ENCODE peak calls at places on chromosome 3, in six cellular contexts. S, R, N, P, F and Y are unnamed samples. For H3K4me1, the result is how much of the 10 kb centered on the place peaks cover.

GRCh38 chr3:112746675-112747276 is 99.9 kb downstream of the CD200R1L start:
- DNase-seq in S (no peak), R (no peak), N (no peak), P (peak), F (no peak), Y (no peak)

GRCh38 chr3:177571271-177571972 is 374.1 kb upstream of the TBL1XR1 start:
- DNase-seq in S (no peak), R (no peak), N (no peak), P (no peak), F (no peak), Y (no peak)

GRCh38 chr3:142844339-142844977 is 44.4 kb downstream of the PCOLCE2 start:
- DNase-seq in S (no peak), R (no peak), N (no peak), P (peak), F (no peak), Y (peak)

GRCh38 chr3:87161486-87161885 is 65.6 kb upstream of the CHMP2B start:
- DNase-seq in S (no peak), R (peak), N (no peak), P (no peak), F (no peak), Y (no peak)

GRCh38 chr3:9548991-9549390 is 4.6 kb downstream of the LHFPL4 start:
- DNase-seq in S (no peak), R (no peak), N (no peak), P (no peak), F (no peak), Y (no peak)

GRCh38 chr3:43691120-43692002 is 623 bp downstream of the ABHD5 start:
- DNase-seq in S (peak), R (peak), N (peak), P (peak), F (peak), Y (peak)

GRCh38 chr3:189853906-189854305 is 222.7 kb downstream of the TP63 start:
- DNase-seq in S (no peak), R (no peak), N (no peak), P (no peak), F (no peak), Y (no peak)

GRCh38 chr3:42670670-42671069 is 14.7 kb upstream of the KLHL40 start:
- DNase-seq in S (no peak), R (no peak), N (no peak), P (no peak), F (no peak), Y (no peak)

GRCh38 chr3:115321396-115321795 is 174.3 kb upstream of the ZBTB20 start:
- DNase-seq in S (no peak), R (no peak), N (no peak), P (peak), F (no peak), Y (no peak)

GRCh38 chr3:126847061-126847460 is 135.9 kb upstream of the PLXNA1 start:
- DNase-seq in S (no peak), R (no peak), N (no peak), P (no peak), F (no peak), Y (no peak)

GRCh38 chr3:62795978-62796635 is 79.1 kb downstream of the CADPS start:
- DNase-seq in S (no peak), R (no peak), N (no peak), P (no peak), F (no peak), Y (no peak)

GRCh38 chr3:138935864-138936762 is 10.8 kb downstream of the FOXL2 start:
- DNase-seq in S (peak), R (peak), N (peak), P (peak), F (peak), Y (peak)

GRCh38 chr3:99875925-99876781 is 58.5 kb downstream of the CMSS1 start:
- DNase-seq in S (peak), R (peak), N (peak), P (peak), F (peak), Y (peak)

GRCh38 chr3:88573472-88573871 is 423.7 kb downstream of the C3orf38 start:
- DNase-seq in S (no peak), R (no peak), N (no peak), P (peak), F (no peak), Y (no peak)

GRCh38 chr3:140850210-140850955 is 91.3 kb upstream of the SLC25A36 start:
- DNase-seq in S (no peak), R (no peak), N (no peak), P (peak), F (no peak), Y (no peak)

GRCh38 chr3:120284702-120285507 is at the start of gene GPR156:
- DNase-seq in S (peak), R (no peak), N (no peak), P (no peak), F (no peak), Y (no peak)

GRCh38 chr3:133885241-133885711 is 10.4 kb downstream of the RAB6B start:
- DNase-seq in S (no peak), R (no peak), N (no peak), P (no peak), F (no peak), Y (no peak)

GRCh38 chr3:116302087-116302747 is 143.1 kb downstream of the LSAMP start:
- DNase-seq in S (no peak), R (no peak), N (no peak), P (no peak), F (no peak), Y (no peak)

GRCh38 chr3:181704421-181705066 is 7.2 kb upstream of the SOX2 start:
- DNase-seq in S (no peak), R (no peak), N (no peak), P (no peak), F (no peak), Y (no peak)
- H3K4me1 ChIP-seq in S (under half), R (under half), N (under half), P (under half), F (under half), Y (under half)

GRCh38 chr3:188262488-188262887 is 108.5 kb downstream of the LPP start:
- DNase-seq in S (no peak), R (no peak), N (no peak), P (no peak), F (no peak), Y (no peak)
- H3K4me3 ChIP-seq in S (no peak), R (no peak), N (no peak), P (no peak), F (no peak), Y (no peak)

GRCh38 chr3:14413381-14414071 is 11.1 kb downstream of the SLC6A6 start:
- DNase-seq in S (peak), R (no peak), N (no peak), P (no peak), F (no peak), Y (no peak)
- H3K4me1 ChIP-seq in S (under half), R (under half), N (under half), P (under half), F (under half), Y (under half)

DNA sequence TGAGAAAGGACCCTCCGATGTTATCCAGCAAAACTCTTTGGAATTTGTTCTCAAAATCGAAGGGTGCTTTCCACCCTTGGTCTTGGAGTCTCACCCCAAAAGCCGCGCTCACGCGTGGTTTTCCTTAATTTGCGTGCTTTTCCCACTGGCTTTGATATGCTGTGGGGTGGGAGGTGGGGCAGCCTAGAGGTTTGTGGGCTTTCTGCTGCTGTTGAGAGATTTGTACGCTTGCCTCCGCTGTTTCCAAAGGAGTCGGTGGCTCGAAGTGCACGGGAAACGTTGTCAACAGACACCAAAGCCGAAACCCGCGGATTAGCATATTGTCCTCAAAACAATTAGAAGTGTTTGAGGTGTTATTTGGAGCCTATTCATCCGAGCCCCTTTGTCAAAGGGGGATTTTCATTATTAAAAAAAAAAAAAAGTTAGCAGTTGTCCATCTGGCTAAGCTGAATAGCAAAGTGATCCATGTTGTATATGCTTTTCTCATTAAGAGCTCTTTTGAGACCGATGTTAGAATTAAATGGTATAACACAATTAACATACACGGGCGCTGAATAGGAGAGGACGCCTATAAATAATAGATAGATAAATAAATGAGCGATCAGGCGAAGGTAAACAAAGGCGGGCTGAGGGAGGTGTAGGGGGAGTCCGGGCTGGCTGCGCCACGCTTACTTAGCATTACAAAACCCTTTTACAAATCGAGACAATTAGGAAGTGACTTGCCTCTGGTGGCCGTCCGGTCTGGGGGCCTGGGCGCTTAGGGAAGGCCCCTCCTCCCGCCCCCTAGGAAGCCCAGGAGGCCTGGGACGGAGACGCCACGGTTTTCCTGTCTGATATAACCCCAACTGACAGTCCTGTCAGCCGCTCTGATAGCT is 3.3 kb downstream of the SOX14 start:
- DNase-seq in S (no peak), R (no peak), N (no peak), P (no peak), F (no peak), Y (no peak)
- H3K4me3 ChIP-seq in S (peak), R (no peak), N (peak), P (no peak), F (no peak), Y (peak)

GRCh38 chr3:31575448-31575847 is 42.7 kb downstream of the STT3B start:
- DNase-seq in S (no peak), R (no peak), N (no peak), P (no peak), F (no peak), Y (no peak)
- H3K4me1 ChIP-seq in S (under half), R (under half), N (under half), P (under half), F (under half), Y (under half)

GRCh38 chr3:47011371-47011770 is 31.9 kb downstream of the NBEAL2 start:
- DNase-seq in S (peak), R (no peak), N (no peak), P (no peak), F (no peak), Y (no peak)

GRCh38 chr3:47008851-47009224 is 29.4 kb downstream of the NBEAL2 start:
- DNase-seq in S (no peak), R (no peak), N (no peak), P (no peak), F (no peak), Y (no peak)

GRCh38 chr3:47009225-47010049 is 30.0 kb downstream of the NBEAL2 start:
- DNase-seq in S (peak), R (peak), N (peak), P (peak), F (peak), Y (peak)

GRCh38 chr3:47010910-47011309 is 31.4 kb downstream of the NBEAL2 start:
- DNase-seq in S (peak), R (no peak), N (no peak), P (no peak), F (no peak), Y (no peak)

DNA sequence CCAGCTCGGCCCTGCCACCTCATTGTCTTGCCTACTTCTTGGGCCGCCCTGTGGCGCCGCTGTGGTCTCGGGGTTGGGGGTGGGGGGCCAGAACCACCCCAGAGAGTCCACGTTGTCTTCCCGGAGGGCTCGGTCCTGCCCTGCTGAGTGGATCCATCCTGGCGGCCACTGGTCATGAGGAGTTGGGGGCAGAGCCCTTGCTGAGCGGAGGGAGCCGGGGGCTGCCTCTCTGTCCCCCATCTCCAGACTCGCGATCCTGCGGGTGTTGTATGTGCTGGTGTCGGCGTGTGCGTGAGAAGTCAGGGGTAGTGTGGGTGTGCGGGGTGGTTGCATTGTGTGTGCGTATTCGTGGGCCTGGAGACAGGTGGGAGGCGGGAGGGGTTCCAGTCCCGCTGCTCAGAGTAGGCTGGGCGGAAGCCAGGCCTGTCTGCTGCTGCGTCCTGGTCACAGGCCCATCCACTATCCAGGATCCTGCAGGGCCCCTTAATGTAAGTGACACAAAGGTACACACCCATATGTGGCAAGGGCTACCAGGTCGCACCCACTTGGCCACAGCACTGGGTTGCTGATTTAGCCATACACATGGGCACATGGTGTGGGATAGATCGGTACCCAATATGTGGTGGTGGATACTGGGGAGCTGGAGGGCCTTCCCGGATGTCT is 30.7 kb downstream of the NBEAL2 start:
- DNase-seq in S (peak), R (no peak), N (no peak), P (no peak), F (no peak), Y (no peak)
- H3K4me3 ChIP-seq in S (peak), R (peak), N (peak), P (no peak), F (peak), Y (peak)

GRCh38 chr3:123421353-123422174 is 27.3 kb downstream of the ADCY5 start:
- DNase-seq in S (peak), R (no peak), N (no peak), P (peak), F (no peak), Y (peak)
- H3K4me1 ChIP-seq in S (under half), R (under half), N (half or more), P (under half), F (under half), Y (under half)

GRCh38 chr3:108546249-108546648 is 35.9 kb upstream of the MYH15 start:
- DNase-seq in S (no peak), R (no peak), N (no peak), P (no peak), F (no peak), Y (peak)
- H3K4me3 ChIP-seq in S (peak), R (no peak), N (peak), P (no peak), F (peak), Y (no peak)

GRCh38 chr3:164883161-164883560 is 195.1 kb downstream of the SI start:
- DNase-seq in S (no peak), R (no peak), N (no peak), P (no peak), F (no peak), Y (no peak)
- H3K4me1 ChIP-seq in S (under half), R (under half), N (under half), P (under half), F (under half), Y (under half)

GRCh38 chr3:49804141-49805041 is 1.3 kb downstream of the INKA1 start:
- DNase-seq in S (peak), R (no peak), N (peak), P (peak), F (no peak), Y (no peak)
- H3K4me3 ChIP-seq in S (peak), R (peak), N (peak), P (peak), F (peak), Y (no peak)